ENCODE peak calls at places on chromosomes 16 and 17, in five cellular contexts. V is HCT116, U is HepG2, Q is H1, C is A549. B is an unnamed sample.

GRCh38 chr17:9274119-9274445 is 252.8 kb downstream of the NTN1 start:
- DNase-seq in V (no peak), U (no peak), Q (no peak), C (no peak), B (no peak)

GRCh38 chr16:74100405-74101316 is 196.0 kb upstream of the PSMD7 start:
- DNase-seq in V (no peak), U (no peak), Q (no peak), C (no peak), B (no peak)

GRCh38 chr17:27226611-27227234 is 67.2 kb upstream of the WSB1 start:
- DNase-seq in V (no peak), U (no peak), Q (no peak), C (peak), B (no peak)

GRCh38 chr17:81867123-81867951 is 3.8 kb downstream of the ARHGDIA start:
- DNase-seq in V (no peak), U (peak), Q (peak), C (peak), B (peak)

GRCh38 chr16:89094252-89094901 is 725 bp downstream of the ACSF3 start:
- DNase-seq in V (no peak), U (peak), Q (no peak), C (no peak), B (peak)

GRCh38 chr16:66596986-66597848 is 7.3 kb upstream of the CMTM3 start:
- DNase-seq in V (no peak), U (no peak), Q (no peak), C (no peak), B (no peak)

GRCh38 chr16:89102035-89102776 is 8.6 kb downstream of the ACSF3 start:
- DNase-seq in V (no peak), U (no peak), Q (no peak), C (no peak), B (peak)

GRCh38 chr17:74758846-74759163 is 10.4 kb downstream of the NHERF1 start:
- DNase-seq in V (no peak), U (no peak), Q (no peak), C (no peak), B (peak)

GRCh38 chr17:81420769-81421462 is 25.7 kb downstream of the BAHCC1 start:
- DNase-seq in V (no peak), U (no peak), Q (no peak), C (no peak), B (no peak)

GRCh38 chr16:82650804-82651203 is 24.0 kb downstream of the CDH13 start:
- DNase-seq in V (no peak), U (no peak), Q (no peak), C (no peak), B (no peak)

GRCh38 chr17:55661359-55661758 is 61.3 kb downstream of the TMEM100 start:
- DNase-seq in V (no peak), U (no peak), Q (no peak), C (no peak), B (no peak)

GRCh38 chr16:7404217-7404616 is 71.6 kb downstream of the RBFOX1 start:
- DNase-seq in V (no peak), U (no peak), Q (no peak), C (no peak), B (no peak)

GRCh38 chr17:75876190-75876937 is 2.0 kb downstream of the TRIM47 start:
- DNase-seq in V (peak), U (peak), Q (peak), C (peak), B (no peak)

GRCh38 chr17:44830359-44831269 is 527 bp upstream of the GJC1 start:
- DNase-seq in V (no peak), U (no peak), Q (peak), C (peak), B (no peak)

GRCh38 chr17:56987283-56987834 is 9.4 kb downstream of the SCPEP1 start:
- DNase-seq in V (no peak), U (no peak), Q (no peak), C (no peak), B (no peak)

GRCh38 chr16:4703906-4704305 is 10.5 kb downstream of the NUDT16L1 start:
- DNase-seq in V (no peak), U (no peak), Q (no peak), C (no peak), B (no peak)

GRCh38 chr16:23502466-23502865 is 7.8 kb downstream of the GGA2 start:
- DNase-seq in V (no peak), U (no peak), Q (no peak), C (no peak), B (no peak)

GRCh38 chr17:50196036-50196435 is 5.4 kb downstream of the COL1A1 start:
- DNase-seq in V (no peak), U (no peak), Q (no peak), C (no peak), B (no peak)

GRCh38 chr17:17739388-17740066 is 58.3 kb downstream of the RAI1 start:
- DNase-seq in V (no peak), U (no peak), Q (no peak), C (peak), B (no peak)

GRCh38 chr16:27290582-27290981 is 22.0 kb upstream of the NSMCE1 start:
- DNase-seq in V (no peak), U (no peak), Q (no peak), C (no peak), B (no peak)
- H3K4me3 ChIP-seq in V (no peak), U (no peak), Q (no peak), C (no peak), B (no peak)

GRCh38 chr16:71350821-71351557 is 7.5 kb upstream of the CALB2 start:
- DNase-seq in V (no peak), U (no peak), Q (no peak), C (no peak), B (no peak)
- TF ChIP-seq MAX in V (no peak), U (no peak), Q (no peak), C (no peak), B (no peak)

DNA sequence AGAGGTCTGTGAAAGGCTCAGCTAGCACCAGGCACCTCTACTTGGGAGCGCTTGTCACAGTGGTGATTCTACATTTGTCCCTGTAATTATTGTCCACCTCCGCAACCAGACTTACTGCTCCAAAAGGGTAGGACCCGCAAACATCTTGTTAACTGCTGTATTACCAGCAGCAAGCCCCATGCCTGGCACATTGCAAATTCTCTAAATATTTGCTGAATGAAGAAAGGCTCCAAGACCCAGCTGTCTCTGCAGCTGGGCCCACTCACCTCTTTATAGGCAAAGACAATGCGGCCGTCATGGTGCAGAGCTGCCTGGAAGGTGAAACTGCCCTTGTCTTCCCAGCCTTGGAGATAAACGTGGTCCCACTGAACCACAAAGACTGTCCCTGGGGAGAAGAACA is 44.3 kb downstream of the PLXDC1 start:
- DNase-seq in V (no peak), U (no peak), Q (no peak), C (no peak), B (no peak)
- H3K4me3 ChIP-seq in V (no peak), U (no peak), Q (no peak), C (no peak), B (no peak)

DNA sequence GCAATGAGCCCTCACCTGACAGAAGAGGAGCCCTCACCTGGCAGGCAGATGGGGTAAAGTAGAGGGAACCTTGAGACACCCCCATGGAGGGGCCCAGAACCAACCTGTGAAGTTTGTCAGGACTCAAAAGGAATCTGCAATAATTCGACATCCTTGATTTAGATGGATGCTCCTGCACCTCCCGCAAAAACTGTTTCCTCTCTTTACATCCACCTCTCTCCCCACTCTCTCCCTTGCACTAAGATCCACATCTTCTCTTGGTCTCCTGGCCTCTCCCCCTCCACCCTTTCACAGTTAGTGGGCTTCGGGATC is 34.9 kb upstream of the RBFOX3 start:
- DNase-seq in V (no peak), U (no peak), Q (peak), C (no peak), B (no peak)
- TF ChIP-seq MAX in V (no peak), U (no peak), Q (no peak), C (no peak), B (no peak)

GRCh38 chr17:67376892-67377726 is at the start of gene PITPNC1:
- DNase-seq in V (peak), U (peak), Q (peak), C (peak), B (peak)
- H3K4me3 ChIP-seq in V (peak), U (peak), Q (peak), C (peak), B (peak)

GRCh38 chr17:36653374-36653773 is 52.0 kb downstream of the MRM1 start:
- DNase-seq in V (no peak), U (no peak), Q (no peak), C (no peak), B (no peak)
- TF ChIP-seq MAX in V (no peak), U (no peak), Q (no peak), C (no peak), B (no peak)

GRCh38 chr17:40502716-40503115 is 1.3 kb upstream of the TNS4 start:
- DNase-seq in V (no peak), U (no peak), Q (no peak), C (no peak), B (no peak)
- H3K4me3 ChIP-seq in V (no peak), U (no peak), Q (no peak), C (no peak), B (no peak)

GRCh38 chr17:7884581-7885356 is 3.8 kb upstream of the CHD3 start:
- DNase-seq in V (no peak), U (no peak), Q (no peak), C (no peak), B (peak)
- TF ChIP-seq MAX in V (no peak), U (no peak), Q (no peak), C (no peak), B (no peak)

GRCh38 chr16:57619606-57620315 is 8.7 kb upstream of the ADGRG1 start:
- DNase-seq in V (no peak), U (peak), Q (peak), C (no peak), B (no peak)
- H3K4me3 ChIP-seq in V (peak), U (peak), Q (no peak), C (no peak), B (no peak)

GRCh38 chr16:57534881-57535658 is 1.3 kb downstream of the CCDC102A start:
- DNase-seq in V (no peak), U (no peak), Q (peak), C (no peak), B (no peak)
- TF ChIP-seq MAX in V (no peak), U (no peak), Q (no peak), C (no peak), B (no peak)